ENCODE peak calls at places on chromosomes 13 and 19, in eight cellular contexts. V is PC-3, B is body of pancreas, I is heart left ventricle, W is neural progenitor cell, K is transverse colon, Q is cardiac muscle cell, A is pancreas. F is an unnamed sample.

GRCh38 chr13:29849071-29849541 is 1.3 kb downstream of the UBL3 start:
- DNase-seq in V (peak; percentile 40), I (peak; percentile 31), K (peak; percentile 31), A (no peak), B (peak; percentile 22), W (peak; percentile 23), Q (peak; percentile 12), F (no peak)

GRCh38 chr13:94479559-94480095 is at the start of gene DCT:
- DNase-seq in Q (no peak), V (no peak), W (peak; percentile 63), K (no peak), I (no peak), B (no peak), A (no peak), F (no peak)

GRCh38 chr19:54430306-54431254 is 15.3 kb downstream of the TTYH1 start:
- DNase-seq in Q (peak; percentile 51), K (peak; percentile 37), I (peak; percentile 55), B (peak; percentile 62), A (peak; percentile 90), V (peak; percentile 74), W (peak; percentile 74), F (peak; percentile 89)

GRCh38 chr19:29524912-29525870 is 603 bp upstream of the VSTM2B start:
- DNase-seq in B (no peak), I (no peak), A (peak; percentile 60), V (no peak), W (peak; percentile 66), Q (no peak), K (no peak), F (peak; percentile 35)

GRCh38 chr19:55479451-55480230 is 3.2 kb downstream of the ZNF628 start:
- DNase-seq in V (no peak), B (peak; percentile 59), W (no peak), I (no peak), Q (no peak), A (peak; percentile 71), K (no peak), F (peak; percentile 63)

GRCh38 chr19:1290699-1291651 is 5.3 kb downstream of the EFNA2 start:
- DNase-seq in B (no peak), Q (no peak), A (peak; percentile 69), V (no peak), K (peak; percentile 84), I (no peak), W (no peak), F (no peak)

GRCh38 chr13:114124921-114125320 is 7.5 kb downstream of the RASA3 start:
- DNase-seq in B (no peak), A (no peak), W (no peak), K (no peak), Q (peak; percentile 59), V (peak; percentile 55), I (peak; percentile 3), F (no peak)

GRCh38 chr19:58397533-58398037 is 2.1 kb downstream of the RNF225 start:
- DNase-seq in I (no peak), V (no peak), W (no peak), B (no peak), Q (no peak), K (no peak), A (no peak), F (no peak)

GRCh38 chr13:52053460-52053859 is 29.0 kb downstream of the UTP14C start:
- DNase-seq in A (no peak), K (no peak), Q (no peak), W (no peak), I (no peak), V (no peak), B (no peak), F (no peak)

GRCh38 chr13:51603716-51604115 is 19.5 kb downstream of the WDFY2 start:
- DNase-seq in K (no peak), A (no peak), W (no peak), Q (no peak), B (no peak), V (peak; percentile 53), I (no peak), F (no peak)

DNA sequence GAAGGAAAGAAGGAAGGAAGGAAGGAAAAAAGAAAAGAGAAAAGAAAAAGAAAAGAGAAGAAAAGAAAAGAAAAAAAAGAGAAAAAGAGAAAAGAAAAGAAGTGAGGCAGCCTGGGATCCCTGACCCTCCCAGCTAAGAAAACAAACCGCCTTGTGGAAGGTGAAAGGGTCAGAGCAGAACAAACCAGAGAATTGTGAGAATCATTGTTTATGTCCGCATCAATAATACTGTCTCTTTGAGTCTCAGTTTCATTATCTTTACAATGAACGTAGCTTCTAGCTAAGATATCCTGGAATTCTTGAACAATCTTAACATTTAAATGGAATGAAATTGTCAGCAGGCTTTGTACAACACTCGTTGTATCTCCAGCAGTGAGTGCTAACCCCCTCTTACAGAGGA is 66.4 kb upstream of the SERP2 start:
- DNase-seq in V (peak; percentile 15), I (no peak), W (no peak), K (no peak), B (no peak), Q (no peak), A (no peak), F (no peak)
- H3K4me1 ChIP-seq in V (peaks cover 73% of the 10 kb centered on the region), I (peaks cover 59% of the 10 kb centered on the region), W (peaks cover 30% of the 10 kb centered on the region), K (peaks cover 80% of the 10 kb centered on the region), B (peaks cover 6% of the 10 kb centered on the region), Q (peaks cover 41% of the 10 kb centered on the region), A (no peaks in the 10 kb centered on the region), F (peaks cover 10% of the 10 kb centered on the region)

GRCh38 chr13:39788097-39788496 is 132.6 kb downstream of the COG6 start:
- DNase-seq in I (peak; percentile 38), V (no peak), A (no peak), B (no peak), Q (no peak), W (no peak), K (no peak), F (peak; percentile 20)
- H3K4me1 ChIP-seq in I (peaks cover 8% of the 10 kb centered on the region), V (no peaks in the 10 kb centered on the region), A (no peaks in the 10 kb centered on the region), B (no peaks in the 10 kb centered on the region), Q (no peaks in the 10 kb centered on the region), W (peaks cover 18% of the 10 kb centered on the region), K (no peaks in the 10 kb centered on the region), F (peaks cover 8% of the 10 kb centered on the region)

DNA sequence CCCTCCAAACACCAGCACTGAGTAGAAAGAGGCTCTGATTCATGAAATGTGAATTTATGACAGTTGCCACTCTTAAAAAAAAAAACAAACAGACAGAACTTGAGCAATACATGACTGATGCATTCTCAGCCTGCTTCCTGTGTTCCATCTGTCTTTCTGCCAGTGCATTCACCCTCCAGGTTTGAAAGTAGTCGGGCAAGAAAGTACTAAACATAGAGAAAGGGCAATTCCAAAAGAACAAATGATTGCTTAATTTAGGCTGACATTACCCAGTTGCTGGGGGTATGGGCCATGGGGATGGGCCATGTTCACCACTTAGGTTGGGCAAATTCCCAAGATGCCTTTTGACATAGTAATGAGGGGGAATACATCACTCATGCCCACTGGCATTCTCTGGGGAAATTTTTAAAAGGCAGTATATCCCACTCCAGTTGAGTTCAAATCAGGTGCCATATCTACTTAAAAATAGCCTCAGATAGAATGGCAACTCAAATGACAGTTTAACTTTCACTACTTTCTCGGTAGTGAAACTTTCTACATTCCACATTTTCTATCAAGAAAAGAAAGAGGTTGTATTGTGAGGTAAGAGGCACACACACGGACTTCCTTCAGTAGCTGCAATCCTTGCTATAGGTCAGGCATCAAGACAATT is 5.5 kb downstream of the STARD13 start:
- DNase-seq in B (no peak), K (no peak), Q (peak; percentile 50), A (no peak), I (no peak), V (peak; percentile 95), W (no peak), F (no peak)
- H3K4me1 ChIP-seq in B (peaks cover 73% of the 10 kb centered on the region), K (peaks cover 88% of the 10 kb centered on the region), Q (peaks cover 15% of the 10 kb centered on the region), A (peaks cover 20% of the 10 kb centered on the region), I (peaks cover 86% of the 10 kb centered on the region), V (peaks cover 60% of the 10 kb centered on the region), W (peaks cover 5% of the 10 kb centered on the region), F (peaks cover 11% of the 10 kb centered on the region)

GRCh38 chr19:15247107-15248014 is 15.1 kb upstream of the EPHX3 start:
- DNase-seq in V (no peak), B (no peak), K (no peak), Q (no peak), W (no peak), A (no peak), I (peak; percentile 49), F (no peak)

GRCh38 chr19:15249560-15249874 is 17.3 kb upstream of the EPHX3 start:
- DNase-seq in Q (no peak), W (no peak), K (no peak), A (no peak), V (no peak), B (no peak), I (no peak), F (no peak)

GRCh38 chr19:15246198-15246481 is 13.9 kb upstream of the EPHX3 start:
- DNase-seq in Q (no peak), B (no peak), V (no peak), I (no peak), W (no peak), A (no peak), K (no peak), F (no peak)

GRCh38 chr19:15248648-15249559 is 16.7 kb upstream of the EPHX3 start:
- DNase-seq in K (peak; percentile 74), A (no peak), Q (peak; percentile 92), I (peak; percentile 93), B (peak; percentile 52), V (peak; percentile 84), W (no peak), F (peak; percentile 95)

GRCh38 chr19:15248106-15248505 is 15.9 kb upstream of the EPHX3 start:
- DNase-seq in W (no peak), I (peak; percentile 62), A (no peak), V (no peak), Q (no peak), K (no peak), B (no peak), F (no peak)
- H3K4me1 ChIP-seq in W (peaks cover 16% of the 10 kb centered on the region), I (peaks cover 82% of the 10 kb centered on the region), A (peaks cover 4% of the 10 kb centered on the region), V (peaks cover 31% of the 10 kb centered on the region), Q (no peaks in the 10 kb centered on the region), K (peaks cover 59% of the 10 kb centered on the region), B (peaks cover 56% of the 10 kb centered on the region), F (peaks cover 40% of the 10 kb centered on the region)

GRCh38 chr13:32419862-32420261 is 8.1 kb downstream of the N4BP2L1 start:
- DNase-seq in I (no peak), W (no peak), K (no peak), A (peak; percentile 33), V (no peak), B (no peak), Q (no peak), F (no peak)
- H3K4me1 ChIP-seq in I (no peaks in the 10 kb centered on the region), W (no peaks in the 10 kb centered on the region), K (peaks cover 10% of the 10 kb centered on the region), A (no peaks in the 10 kb centered on the region), V (no peaks in the 10 kb centered on the region), B (peaks cover 3% of the 10 kb centered on the region), Q (no peaks in the 10 kb centered on the region), F (peaks cover 6% of the 10 kb centered on the region)